ENCODE peak calls at places on chromosomes 13 and 19, in ten cellular contexts. F is left ventricle myocardium inferior; N is fibroblast of lung; G is uterus; W is neural progenitor cell; V is gastrocnemius medialis; U is AG04450; T is CD4-positive, alpha-beta T cell; A is heart right ventricle; B is right cardiac atrium. Z is an unnamed sample.

GRCh38 chr13:77853701-77854100 is 64.9 kb downstream of the EDNRB start:
- DNase-seq in G (no peak), A (no peak), F (no peak), U (no peak), N (no peak), W (peak; percentile 95), V (no peak), B (no peak), T (no peak), Z (no peak)

GRCh38 chr19:41871573-41872383 is 5.3 kb upstream of the CD79A start:
- DNase-seq in G (no peak), N (no peak), W (no peak), T (no peak), F (peak; percentile 23), V (no peak), B (no peak), U (no peak), A (no peak), Z (peak; percentile 81)

GRCh38 chr19:821976-822773 is 420 bp upstream of the PLPPR3 start:
- DNase-seq in B (no peak), T (no peak), W (peak; percentile 92), A (no peak), G (no peak), F (no peak), V (no peak), N (no peak), U (no peak), Z (no peak)

GRCh38 chr13:20658451-20658850 is 45.0 kb upstream of the IL17D start:
- DNase-seq in G (no peak), U (no peak), W (no peak), T (no peak), F (no peak), V (no peak), N (no peak), A (no peak), B (no peak), Z (no peak)

GRCh38 chr19:30001794-30002193 is 59.8 kb downstream of the URI1 start:
- DNase-seq in T (no peak), G (no peak), A (no peak), W (no peak), N (peak; percentile 2), B (no peak), U (no peak), V (no peak), F (no peak), Z (no peak)

GRCh38 chr19:54431255-54431838 is 16.1 kb downstream of the TTYH1 start:
- DNase-seq in T (no peak), B (peak; percentile 72), V (no peak), G (no peak), U (no peak), F (peak; percentile 56), A (no peak), W (no peak), N (peak; percentile 52), Z (no peak)

GRCh38 chr13:97749174-97749573 is 204.3 kb upstream of the IPO5 start:
- DNase-seq in U (no peak), W (no peak), F (no peak), T (no peak), G (no peak), V (no peak), A (no peak), N (peak; percentile 12), B (no peak), Z (no peak)

GRCh38 chr13:99034333-99035085 is 56.6 kb upstream of the DOCK9 start:
- DNase-seq in A (no peak), W (no peak), F (no peak), N (no peak), V (no peak), G (no peak), B (no peak), T (no peak), U (no peak), Z (no peak)

GRCh38 chr13:27174766-27175455 is 3.3 kb upstream of the USP12 start:
- DNase-seq in N (no peak), F (no peak), U (no peak), B (no peak), V (no peak), W (no peak), G (no peak), A (no peak), T (no peak), Z (no peak)

GRCh38 chr13:113935523-113935922 is 38.4 kb downstream of the C13orf46 start:
- DNase-seq in W (peak; percentile 56), B (no peak), U (no peak), G (peak; percentile 11), V (no peak), N (no peak), F (no peak), T (no peak), A (no peak), Z (no peak)

GRCh38 chr19:4139614-4140236 is 13.7 kb upstream of the CREB3L3 start:
- DNase-seq in F (peak; percentile 73), T (peak; percentile 89), G (peak; percentile 71), U (no peak), W (peak; percentile 54), V (peak; percentile 37), B (peak; percentile 92), N (peak; percentile 13), A (peak; percentile 87), Z (peak; percentile 64)

GRCh38 chr19:4138445-4138844 is 14.5 kb upstream of the MAP2K2 start:
- DNase-seq in W (no peak), U (no peak), T (no peak), A (no peak), B (no peak), N (no peak), G (no peak), V (no peak), F (no peak), Z (no peak)

GRCh38 chr19:4136680-4137088 is 12.8 kb upstream of the MAP2K2 start:
- DNase-seq in B (no peak), V (no peak), N (no peak), U (no peak), W (no peak), A (no peak), G (no peak), F (no peak), T (no peak), Z (no peak)

GRCh38 chr19:4144666-4145261 is 8.7 kb upstream of the CREB3L3 start:
- DNase-seq in V (no peak), G (no peak), N (peak; percentile 22), B (no peak), A (no peak), U (no peak), F (no peak), W (no peak), T (no peak), Z (no peak)

GRCh38 chr19:4140237-4140711 is 13.2 kb upstream of the CREB3L3 start:
- DNase-seq in N (peak; percentile 59), T (no peak), U (peak; percentile 44), G (no peak), B (no peak), A (no peak), F (no peak), W (peak; percentile 88), V (no peak), Z (no peak)
- H3K27me3 ChIP-seq in N (no peaks in the 10 kb centered on the region), T (peaks cover 8% of the 10 kb centered on the region), U (no peaks in the 10 kb centered on the region), G (no peaks in the 10 kb centered on the region), B (no peaks in the 10 kb centered on the region), A (no peaks in the 10 kb centered on the region), F (no peaks in the 10 kb centered on the region), W (peaks cover 8% of the 10 kb centered on the region), V (no peaks in the 10 kb centered on the region), Z (no peaks in the 10 kb centered on the region)

DNA sequence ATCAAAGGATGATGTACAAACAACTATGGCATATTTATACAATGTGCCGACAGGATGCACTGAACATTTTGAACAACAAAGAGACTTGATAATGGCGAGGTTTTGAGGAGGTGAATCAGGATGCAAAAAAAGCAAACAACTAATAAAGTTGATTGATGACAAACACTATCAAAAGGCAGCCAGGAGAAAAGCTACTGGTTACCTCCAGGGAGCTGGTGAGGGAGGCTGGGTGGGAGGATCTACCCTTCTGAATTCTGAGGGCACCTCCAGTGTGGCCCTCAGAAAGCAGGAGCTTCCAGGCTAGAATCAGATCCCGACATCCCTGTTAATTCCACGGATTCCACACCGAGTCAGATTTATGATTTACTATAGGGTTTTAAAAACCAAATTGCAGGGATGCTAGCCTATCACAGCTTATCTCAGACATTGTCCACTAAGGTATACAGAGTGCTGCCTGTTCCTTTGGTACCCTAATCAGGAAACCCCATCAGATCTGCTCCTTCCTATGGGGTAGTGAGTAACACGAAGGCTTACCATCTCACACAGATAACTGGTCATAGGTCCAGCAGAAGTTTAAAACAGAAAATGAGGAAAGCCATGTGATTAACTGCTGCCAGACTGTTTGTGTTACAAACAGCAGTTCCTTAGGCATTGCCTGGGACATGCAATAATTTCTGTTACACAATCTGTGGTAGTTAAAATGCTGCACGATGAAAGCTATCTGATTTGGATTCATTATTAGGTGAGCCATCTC is 53.7 kb upstream of the ALOX5AP start:
- DNase-seq in U (peak; percentile 39), G (no peak), T (no peak), F (no peak), B (no peak), V (no peak), W (no peak), A (no peak), N (peak; percentile 55), Z (no peak)
- H3K27me3 ChIP-seq in U (no peaks in the 10 kb centered on the region), G (no peaks in the 10 kb centered on the region), T (no peaks in the 10 kb centered on the region), F (no peaks in the 10 kb centered on the region), B (no peaks in the 10 kb centered on the region), V (no peaks in the 10 kb centered on the region), W (no peaks in the 10 kb centered on the region), A (no peaks in the 10 kb centered on the region), N (no peaks in the 10 kb centered on the region), Z (no peaks in the 10 kb centered on the region)

DNA sequence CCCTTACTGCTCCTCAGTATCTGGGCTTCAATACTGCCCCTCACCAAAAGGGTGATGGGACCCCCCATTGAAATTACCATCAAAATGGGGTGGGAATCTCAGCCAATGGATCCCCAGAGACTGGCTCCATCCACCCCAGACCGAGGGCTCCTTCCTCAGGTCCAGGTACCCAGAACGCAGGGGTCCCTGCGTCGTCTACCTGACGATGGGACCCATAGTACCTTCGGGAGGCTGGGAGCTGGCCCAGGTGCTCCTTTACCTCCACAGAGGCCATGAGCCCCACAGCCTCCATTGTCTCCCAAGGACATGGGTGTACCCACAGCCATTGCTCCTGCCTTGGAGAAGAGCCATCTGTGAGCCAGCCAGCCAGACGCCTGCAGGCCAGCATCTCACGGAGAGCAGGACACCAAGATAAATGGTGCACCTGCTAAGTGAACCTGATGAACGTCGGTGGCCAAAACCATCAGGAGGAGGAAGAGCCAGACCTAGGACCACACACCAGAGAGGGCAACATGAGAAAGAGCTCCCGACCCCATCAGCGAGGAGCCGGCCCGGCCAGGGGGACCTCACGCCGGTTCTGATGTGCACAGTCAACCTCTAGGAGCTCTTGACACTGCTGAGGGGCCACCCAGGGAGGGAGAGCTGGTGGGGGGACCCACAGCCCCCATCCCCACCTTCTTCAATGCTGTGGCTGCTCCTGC is 156.8 kb upstream of the SOX1 start:
- DNase-seq in W (no peak), B (no peak), N (no peak), U (no peak), G (no peak), V (no peak), F (no peak), A (no peak), T (no peak), Z (no peak)
- H3K27me3 ChIP-seq in W (no peaks in the 10 kb centered on the region), B (no peaks in the 10 kb centered on the region), N (no peaks in the 10 kb centered on the region), U (no peaks in the 10 kb centered on the region), G (no peaks in the 10 kb centered on the region), V (no peaks in the 10 kb centered on the region), F (peaks cover 71% of the 10 kb centered on the region), A (peaks cover 13% of the 10 kb centered on the region), T (no peaks in the 10 kb centered on the region), Z (no peaks in the 10 kb centered on the region)

DNA sequence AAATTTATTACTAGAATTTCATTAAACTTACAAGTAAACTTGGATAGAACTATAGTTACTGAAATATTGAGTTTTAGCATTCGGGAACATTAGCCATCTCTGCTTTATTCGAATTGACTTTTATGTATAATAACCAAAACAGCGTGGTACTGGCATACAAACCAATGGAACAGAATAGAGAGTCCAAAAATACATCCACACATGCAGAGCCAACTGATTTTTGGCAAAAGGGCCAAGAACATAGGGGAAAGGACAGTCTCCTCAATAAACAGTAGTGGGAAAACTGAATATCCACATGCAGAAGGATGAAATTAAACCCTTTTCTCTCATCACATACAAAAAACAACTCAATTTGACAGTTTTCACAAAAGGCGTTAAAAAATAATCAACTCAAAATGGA is 84.3 kb downstream of the EPSTI1 start:
- DNase-seq in A (no peak), N (no peak), W (no peak), U (no peak), T (no peak), F (no peak), B (no peak), G (no peak), V (no peak), Z (no peak)
- H3K27me3 ChIP-seq in A (no peaks in the 10 kb centered on the region), N (no peaks in the 10 kb centered on the region), W (no peaks in the 10 kb centered on the region), U (no peaks in the 10 kb centered on the region), T (no peaks in the 10 kb centered on the region), F (no peaks in the 10 kb centered on the region), B (no peaks in the 10 kb centered on the region), G (no peaks in the 10 kb centered on the region), V (no peaks in the 10 kb centered on the region), Z (no peaks in the 10 kb centered on the region)

Z was measured in GM06990.